ENCODE peak calls at places on chromosomes 11 and 22, in nine cellular contexts. K is heart right ventricle, Z is bronchial epithelial cell, M is pancreas, W is type B pancreatic cell, U is A549, I is progenitor cell of endocrine pancreas, B is WTC11, F is dorsolateral prefrontal cortex. E is an unnamed sample.

GRCh38 chr11:134391656-134392055 is 20.4 kb downstream of the B3GAT1 start:
- DNase-seq in I (no peak), M (no peak), B (no peak), W (no peak), F (no peak), K (no peak), U (no peak), Z (no peak), E (no peak)

GRCh38 chr22:41702763-41703162 is 3.5 kb downstream of the MEI1 start:
- DNase-seq in Z (no peak), M (no peak), F (no peak), U (no peak), I (no peak), B (no peak), W (no peak), K (no peak), E (no peak)

GRCh38 chr11:96102664-96103068 is 178.8 kb upstream of the MTMR2 start:
- DNase-seq in I (no peak), U (no peak), F (no peak), K (no peak), B (no peak), W (no peak), Z (no peak), M (no peak), E (no peak)

GRCh38 chr11:100969008-100969407 is 160.6 kb downstream of the PGR start:
- DNase-seq in Z (no peak), I (no peak), W (no peak), U (no peak), F (no peak), K (no peak), M (no peak), B (no peak), E (no peak)

GRCh38 chr11:82865841-82866240 is 34.4 kb downstream of the PRCP start:
- DNase-seq in B (no peak), K (no peak), I (no peak), M (no peak), Z (no peak), W (no peak), U (no peak), F (no peak), E (no peak)

GRCh38 chr11:26649884-26650283 is 72.0 kb downstream of the SLC5A12 start:
- DNase-seq in M (peak; percentile 68), W (no peak), Z (peak; percentile 77), F (no peak), K (no peak), B (peak; percentile 70), U (peak; percentile 55), I (peak; percentile 52), E (peak; percentile 29)

GRCh38 chr11:64359712-64360402 is 895 bp downstream of the RPS6KA4 start:
- DNase-seq in F (peak; percentile 56), I (no peak), B (peak; percentile 43), W (no peak), K (no peak), U (no peak), Z (no peak), M (no peak), E (no peak)

GRCh38 chr11:2940930-2941821 is 12.0 kb upstream of the PHLDA2 start:
- DNase-seq in I (no peak), M (peak; percentile 56), Z (peak; percentile 18), U (no peak), K (no peak), F (peak; percentile 33), W (no peak), B (no peak), E (no peak)

GRCh38 chr11:60265373-60266214 is 14.9 kb upstream of the MS4A4A start:
- DNase-seq in W (no peak), F (no peak), M (peak; percentile 13), K (no peak), I (peak; percentile 13), B (no peak), Z (peak; percentile 48), U (peak; percentile 28), E (no peak)

GRCh38 chr11:124676386-124676785 is 2.7 kb downstream of the SPA17 start:
- DNase-seq in U (no peak), Z (peak; percentile 60), W (no peak), B (no peak), F (no peak), I (no peak), K (no peak), M (no peak), E (no peak)

GRCh38 chr22:28801845-28802594 is 1.7 kb upstream of the XBP1 start:
- DNase-seq in Z (peak; percentile 20), I (no peak), M (peak; percentile 78), K (no peak), B (no peak), W (no peak), F (no peak), U (no peak), E (no peak)

GRCh38 chr11:29432719-29433325 is 584.0 kb downstream of the KCNA4 start:
- DNase-seq in U (peak; percentile 17), M (no peak), I (no peak), B (no peak), Z (peak; percentile 14), W (no peak), K (no peak), F (no peak), E (no peak)

GRCh38 chr22:26883393-26883792 is 226.0 kb downstream of the MIAT start:
- DNase-seq in Z (no peak), M (no peak), W (no peak), K (no peak), I (no peak), F (no peak), B (no peak), U (no peak), E (no peak)

GRCh38 chr11:109734602-109735001 is 312.6 kb downstream of the C11orf87 start:
- DNase-seq in F (no peak), I (no peak), K (no peak), Z (no peak), B (no peak), W (no peak), U (no peak), M (no peak), E (no peak)

GRCh38 chr11:43012606-43013005 is 299.2 kb upstream of the API5 start:
- DNase-seq in F (no peak), K (no peak), W (no peak), M (no peak), I (no peak), B (no peak), U (no peak), Z (no peak), E (no peak)

GRCh38 chr11:23556163-23556750 is 696.0 kb upstream of the CCDC179 start:
- DNase-seq in B (no peak), K (no peak), U (no peak), Z (no peak), F (no peak), M (no peak), W (no peak), I (no peak), E (no peak)

GRCh38 chr11:116366451-116366850 is 406.3 kb downstream of the BUD13 start:
- DNase-seq in F (no peak), W (no peak), Z (no peak), B (no peak), M (no peak), I (no peak), U (no peak), K (no peak), E (no peak)
- TF ChIP-seq CTCF in F (no peak), W (peak; percentile 33), Z (no peak), B (no peak), M (no peak), I (no peak), U (no peak), K (no peak), E (no peak)

GRCh38 chr11:81495699-81496292 is 1237.9 kb downstream of the FAM181B start:
- DNase-seq in B (no peak), K (no peak), F (no peak), U (no peak), Z (no peak), M (no peak), W (no peak), I (no peak), E (no peak)

GRCh38 chr11:81496566-81496965 is 1237.1 kb downstream of the FAM181B start:
- DNase-seq in M (no peak), K (no peak), Z (no peak), W (no peak), U (no peak), I (no peak), F (no peak), B (no peak), E (no peak)

GRCh38 chr11:81494431-81494830 is 1239.2 kb downstream of the FAM181B start:
- DNase-seq in W (no peak), F (no peak), Z (no peak), I (no peak), B (no peak), K (no peak), M (no peak), U (no peak), E (no peak)

GRCh38 chr11:81492923-81493445 is 1240.7 kb downstream of the FAM181B start:
- DNase-seq in W (no peak), I (no peak), B (no peak), F (no peak), U (no peak), M (no peak), K (no peak), Z (no peak), E (no peak)

GRCh38 chr11:81497202-81497804 is 1236.4 kb downstream of the FAM181B start:
- DNase-seq in K (no peak), W (no peak), F (no peak), M (no peak), U (peak; percentile 3), I (no peak), B (no peak), Z (peak; percentile 38), E (peak; percentile 38)
- TF ChIP-seq CTCF in K (peak; percentile 44), W (peak; percentile 84), F (peak; percentile 73), M (peak; percentile 53), U (peak; percentile 42), I (peak; percentile 75), B (peak; percentile 59), Z (peak; percentile 61), E (peak; percentile 89)

DNA sequence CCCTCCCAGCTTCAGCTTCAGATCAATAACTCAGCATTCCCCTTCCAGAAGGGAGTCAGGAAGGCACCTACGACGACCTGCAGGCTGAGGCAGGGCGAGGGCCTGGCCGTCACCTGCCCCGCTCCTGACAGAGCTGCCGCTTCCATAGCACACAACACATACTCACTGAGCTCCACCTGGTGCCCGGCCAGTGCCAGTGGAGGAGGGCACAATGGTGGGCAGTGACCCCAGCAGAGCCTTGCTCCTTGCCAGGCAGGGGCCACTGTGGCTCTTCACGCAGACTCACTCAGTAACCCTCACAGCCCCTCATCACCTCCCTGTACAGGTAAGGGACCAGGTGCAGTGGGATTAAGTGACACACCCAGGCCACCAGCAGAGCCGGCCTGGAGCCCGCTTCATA is 24.6 kb downstream of the LRFN4 start:
- DNase-seq in I (no peak), W (no peak), U (no peak), Z (no peak), B (no peak), M (no peak), K (no peak), F (no peak), E (no peak)
- TF ChIP-seq CTCF in I (no peak), W (no peak), U (no peak), Z (no peak), B (no peak), M (no peak), K (no peak), F (no peak), E (no peak)

DNA sequence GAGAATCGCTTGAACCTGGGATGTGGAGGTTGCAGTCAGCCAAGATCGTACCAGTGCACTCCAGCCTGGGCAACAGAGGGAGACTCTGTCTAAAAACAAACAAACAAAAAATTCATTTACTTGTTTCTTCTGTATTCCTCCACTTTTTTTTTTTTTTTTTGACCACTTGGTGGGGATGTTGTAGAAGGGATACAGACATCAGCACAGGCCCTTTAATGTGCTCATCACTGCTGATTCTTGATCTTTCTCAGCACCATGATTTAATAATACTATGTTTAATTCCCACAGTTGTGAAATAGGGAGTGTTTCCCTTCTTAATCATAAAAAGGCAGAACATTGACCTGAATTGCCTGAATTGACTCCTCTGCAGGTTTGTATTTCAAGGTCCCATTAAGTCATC is 4.5 kb downstream of the TTC9C start:
- DNase-seq in Z (peak; percentile 29), M (no peak), B (no peak), W (no peak), F (no peak), K (no peak), I (no peak), U (no peak), E (no peak)
- TF ChIP-seq CTCF in Z (no peak), M (no peak), B (no peak), W (peak; percentile 46), F (peak; percentile 57), K (no peak), I (no peak), U (peak; percentile 41), E (no peak)